ENCODE peak calls at places on chromosomes 5 and 9, in five cellular contexts. M, A, F, U and B are unnamed samples.

GRCh38 chr9:128001411-128002298 is 20.9 kb upstream of the EEIG1 start:
- DNase-seq in M (peak; percentile 32), A (no peak), F (peak; percentile 92), U (no peak), B (no peak)

GRCh38 chr9:86277072-86277471 is 5.3 kb downstream of the ISCA1 start:
- DNase-seq in M (no peak), A (no peak), F (no peak), U (no peak), B (no peak)

GRCh38 chr9:79662553-79662956 is 90.8 kb downstream of the TLE4 start:
- DNase-seq in M (peak; percentile 64), A (no peak), F (peak; percentile 72), U (no peak), B (no peak)

GRCh38 chr9:110911659-110912473 is 126.4 kb downstream of the LPAR1 start:
- DNase-seq in M (no peak), A (no peak), F (peak; percentile 93), U (no peak), B (no peak)

GRCh38 chr5:151670074-151670686 is 16.5 kb downstream of the SPARC start:
- DNase-seq in M (no peak), A (no peak), F (no peak), U (no peak), B (no peak)

GRCh38 chr5:40428129-40428528 is 251.6 kb upstream of the PTGER4 start:
- DNase-seq in M (no peak), A (no peak), F (peak; percentile 72), U (no peak), B (no peak)

GRCh38 chr9:134779640-134780039 is 101.0 kb upstream of the FCN2 start:
- DNase-seq in M (no peak), A (no peak), F (no peak), U (no peak), B (no peak)

GRCh38 chr5:154370730-154371334 is 75.0 kb upstream of the SAP30L start:
- DNase-seq in M (no peak), A (no peak), F (no peak), U (no peak), B (no peak)